ENCODE peak calls at places on chromosome 12, in seven cellular contexts. Z is NCI-H510A; W is CD4-positive, alpha-beta T cell; D is stomach; Y is Daoy; C is naive thymus-derived CD8-positive, alpha-beta T cell; E is adipocyte. I is an unnamed sample.
A peak's percentile ranks its signal among the peaks of the same experiment; 100 is the strongest.

GRCh38 chr12:108338915-108339657 is at the start of gene CMKLR1:
- DNase-seq in Z (no peak), W (no peak), D (no peak), Y (no peak), C (no peak), E (peak; percentile 62), I (no peak)

GRCh38 chr12:124632510-124632909 is 65.1 kb upstream of the NCOR2 start:
- DNase-seq in Z (peak; percentile 44), W (no peak), D (no peak), Y (no peak), C (no peak), E (no peak), I (no peak)

GRCh38 chr12:66387067-66387466 is 84.8 kb downstream of the HELB start:
- DNase-seq in Z (no peak), W (no peak), D (no peak), Y (no peak), C (no peak), E (no peak), I (no peak)

GRCh38 chr12:67649165-67650126 is 901 bp downstream of the DYRK2 start:
- DNase-seq in Z (no peak), W (peak; percentile 20), D (peak; percentile 43), Y (peak; percentile 36), C (peak; percentile 24), E (peak; percentile 69), I (no peak)

GRCh38 chr12:78229491-78230209 is 399.0 kb downstream of the NAV3 start:
- DNase-seq in Z (no peak), W (no peak), D (no peak), Y (peak; percentile 51), C (no peak), E (peak; percentile 42), I (peak; percentile 39)

GRCh38 chr12:121532503-121533390 is 48.1 kb downstream of the KDM2B start:
- DNase-seq in Z (no peak), W (no peak), D (no peak), Y (no peak), C (no peak), E (peak; percentile 57), I (no peak)

GRCh38 chr12:109981311-109981710 is 14.9 kb downstream of the GIT2 start:
- DNase-seq in Z (no peak), W (peak; percentile 10), D (no peak), Y (no peak), C (no peak), E (no peak), I (no peak)

GRCh38 chr12:106883421-106883820 is 72.3 kb upstream of the TMEM263 start:
- DNase-seq in Z (no peak), W (no peak), D (no peak), Y (peak; percentile 47), C (no peak), E (no peak), I (no peak)

GRCh38 chr12:15001733-15002471 is 29.1 kb downstream of the PDE6H start:
- DNase-seq in Z (no peak), W (no peak), D (peak; percentile 34), Y (no peak), C (no peak), E (peak; percentile 9), I (no peak)

GRCh38 chr12:139585-139984 is 73.0 kb downstream of the IQSEC3 start:
- DNase-seq in Z (peak; percentile 37), W (no peak), D (no peak), Y (no peak), C (no peak), E (peak; percentile 12), I (no peak)

GRCh38 chr12:69225251-69225910 is 14.0 kb upstream of the CPSF6 start:
- DNase-seq in Z (no peak), W (no peak), D (no peak), Y (no peak), C (no peak), E (no peak), I (no peak)

GRCh38 chr12:59149995-59150642 is 229.8 kb upstream of the LRIG3 start:
- DNase-seq in Z (peak; percentile 68), W (no peak), D (no peak), Y (peak; percentile 70), C (no peak), E (peak; percentile 92), I (peak; percentile 70)